ENCODE peak calls at places on chromosomes 2 and 18, in seven cellular contexts. Q is K562; I is AG09309; H is CD8-positive, alpha-beta memory T cell; F is GM23338; O is endothelial cell of umbilical vein; E is MG63. A is an unnamed sample.

GRCh38 chr2:1162768-1163584 is 212.3 kb downstream of the SNTG2 start:
- DNase-seq in Q (no peak), I (no peak), H (peak), F (no peak), O (no peak), E (peak), A (no peak)

GRCh38 chr18:12377556-12378553 is 828 bp upstream of the AFG3L2 start:
- DNase-seq in Q (no peak), I (no peak), H (no peak), F (peak), O (no peak), E (no peak), A (peak)

GRCh38 chr18:55753643-55754255 is 165.8 kb upstream of the TCF4 start:
- DNase-seq in Q (no peak), I (no peak), H (no peak), F (no peak), O (peak), E (peak), A (no peak)

GRCh38 chr18:77100751-77101355 is 31.7 kb downstream of the MBP start:
- DNase-seq in Q (no peak), I (no peak), H (no peak), F (no peak), O (peak), E (peak), A (no peak)

GRCh38 chr18:65907281-65907680 is 156.5 kb downstream of the CDH7 start:
- DNase-seq in Q (no peak), I (no peak), H (no peak), F (no peak), O (no peak), E (no peak), A (no peak)

GRCh38 chr2:27262379-27263286 is at the start of gene SLC30A3:
- DNase-seq in Q (peak), I (no peak), H (peak), F (peak), O (peak), E (no peak), A (peak)

GRCh38 chr2:208511016-208511415 is 104.4 kb downstream of the PTH2R start:
- DNase-seq in Q (no peak), I (no peak), H (no peak), F (no peak), O (no peak), E (no peak), A (no peak)

GRCh38 chr2:85589982-85590791 is 5.4 kb upstream of the RNF181 start:
- DNase-seq in Q (no peak), I (peak), H (no peak), F (no peak), O (peak), E (peak), A (no peak)

GRCh38 chr2:88247531-88247930 is 77.4 kb downstream of the THNSL2 start:
- DNase-seq in Q (no peak), I (no peak), H (no peak), F (no peak), O (no peak), E (no peak), A (peak)

GRCh38 chr2:176500921-176501320 is 231.7 kb downstream of the MTX2 start:
- DNase-seq in Q (no peak), I (peak), H (no peak), F (no peak), O (peak), E (no peak), A (no peak)

GRCh38 chr2:241540766-241541561 is 17.6 kb upstream of the BOK start:
- DNase-seq in Q (peak), I (no peak), H (peak), F (peak), O (peak), E (no peak), A (peak)

GRCh38 chr2:101018934-101019333 is 16.8 kb downstream of the RPL31 start:
- DNase-seq in Q (no peak), I (no peak), H (no peak), F (no peak), O (no peak), E (no peak), A (no peak)

GRCh38 chr18:79916546-79917350 is 34.7 kb downstream of the SLC66A2 start:
- DNase-seq in Q (no peak), I (no peak), H (no peak), F (no peak), O (no peak), E (no peak), A (peak)

GRCh38 chr18:77300579-77300978 is 50.9 kb downstream of the GALR1 start:
- DNase-seq in Q (no peak), I (no peak), H (no peak), F (no peak), O (no peak), E (no peak), A (no peak)

GRCh38 chr2:228901531-228901930 is 369.6 kb downstream of the PID1 start:
- DNase-seq in Q (no peak), I (no peak), H (no peak), F (no peak), O (no peak), E (no peak), A (no peak)

GRCh38 chr2:207813942-207814341 is 44.2 kb upstream of the FZD5 start:
- DNase-seq in Q (no peak), I (no peak), H (no peak), F (peak), O (no peak), E (no peak), A (peak)

GRCh38 chr18:8842506-8842905 is 137.2 kb downstream of the MTCL1 start:
- DNase-seq in Q (no peak), I (no peak), H (no peak), F (no peak), O (no peak), E (no peak), A (no peak)

GRCh38 chr2:46489430-46489829 is 10.1 kb downstream of the TMEM247 start:
- DNase-seq in Q (no peak), I (no peak), H (no peak), F (no peak), O (no peak), E (no peak), A (no peak)

GRCh38 chr2:28620371-28620793 is 124.5 kb downstream of the PLB1 start:
- DNase-seq in Q (no peak), I (no peak), H (peak), F (no peak), O (no peak), E (no peak), A (no peak)

GRCh38 chr2:14540003-14540402 is 92.5 kb upstream of the LRATD1 start:
- DNase-seq in Q (no peak), I (no peak), H (no peak), F (no peak), O (no peak), E (no peak), A (no peak)

GRCh38 chr2:238728322-238729260 is 119.3 kb upstream of the TWIST2 start:
- DNase-seq in Q (no peak), I (peak), H (no peak), F (no peak), O (no peak), E (peak), A (peak)

GRCh38 chr2:221677688-221678087 is 105.6 kb upstream of the EPHA4 start:
- DNase-seq in Q (no peak), I (no peak), H (no peak), F (peak), O (no peak), E (no peak), A (no peak)

GRCh38 chr18:45050712-45051639 is 370.3 kb downstream of the SETBP1 start:
- DNase-seq in Q (no peak), I (peak), H (no peak), F (no peak), O (peak), E (no peak), A (no peak)

GRCh38 chr2:6968319-6969100 is 51.3 kb downstream of the RNF144A start:
- DNase-seq in Q (no peak), I (no peak), H (no peak), F (peak), O (no peak), E (no peak), A (peak)

DNA sequence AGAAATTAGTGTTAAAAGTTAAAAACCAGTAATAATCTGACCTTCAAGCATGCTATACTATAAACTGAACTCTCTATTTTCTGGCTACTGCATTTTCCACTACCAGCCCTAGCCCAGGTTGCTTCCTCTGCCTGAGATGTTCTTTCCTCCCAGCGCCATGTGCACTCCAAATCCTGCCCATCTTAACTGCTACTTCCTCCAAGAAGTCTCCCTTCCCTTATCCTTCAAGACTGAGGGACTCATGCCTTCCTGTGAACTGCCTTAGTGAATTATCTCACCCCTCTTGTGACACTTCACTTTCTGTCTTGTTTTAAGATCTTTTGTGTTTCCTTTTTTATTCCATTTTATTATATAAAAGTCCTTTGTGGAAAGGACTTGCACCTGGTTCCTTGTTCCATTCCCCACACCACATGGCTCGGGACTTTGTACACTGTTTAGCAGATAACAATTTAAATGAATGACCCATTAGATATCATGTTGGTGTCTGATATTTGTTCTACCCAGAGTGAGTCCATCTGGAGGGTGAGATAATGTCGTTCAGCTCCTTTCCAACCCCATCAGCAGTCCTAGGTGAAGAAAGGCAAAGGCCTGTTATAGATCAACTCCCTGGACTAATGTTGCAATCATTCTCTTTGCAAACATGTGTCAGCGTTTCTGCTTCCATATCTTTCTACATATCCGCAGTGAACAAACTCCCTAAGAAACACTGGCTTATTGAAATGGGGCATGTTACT is 20.9 kb upstream of the AGFG1 start:
- DNase-seq in Q (peak), I (no peak), H (no peak), F (no peak), O (no peak), E (no peak), A (no peak)
- H3K4me3 ChIP-seq in Q (no peak), I (no peak), H (no peak), F (no peak), O (no peak), E (no peak), A (no peak)

DNA sequence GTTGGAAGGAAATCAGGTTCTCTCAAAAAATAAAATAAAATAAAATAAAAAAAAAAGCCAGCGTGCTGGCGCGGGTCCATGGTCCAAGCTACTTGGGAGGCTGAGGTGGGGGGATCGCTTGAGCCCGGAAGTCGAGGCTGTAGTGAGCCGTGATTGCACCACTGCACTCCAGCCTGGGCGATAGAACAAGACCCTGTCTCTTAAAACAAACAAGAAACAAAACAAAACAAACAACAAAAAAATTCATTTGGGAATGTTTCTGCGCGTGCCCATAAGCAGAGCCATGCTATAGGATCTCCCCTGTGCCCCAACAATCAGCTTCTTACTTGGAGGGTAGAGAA is 16.4 kb upstream of the CD8A start:
- DNase-seq in Q (no peak), I (no peak), H (no peak), F (no peak), O (no peak), E (no peak), A (no peak)
- H3K4me3 ChIP-seq in Q (no peak), I (no peak), H (peak), F (peak), O (no peak), E (no peak), A (peak)

DNA sequence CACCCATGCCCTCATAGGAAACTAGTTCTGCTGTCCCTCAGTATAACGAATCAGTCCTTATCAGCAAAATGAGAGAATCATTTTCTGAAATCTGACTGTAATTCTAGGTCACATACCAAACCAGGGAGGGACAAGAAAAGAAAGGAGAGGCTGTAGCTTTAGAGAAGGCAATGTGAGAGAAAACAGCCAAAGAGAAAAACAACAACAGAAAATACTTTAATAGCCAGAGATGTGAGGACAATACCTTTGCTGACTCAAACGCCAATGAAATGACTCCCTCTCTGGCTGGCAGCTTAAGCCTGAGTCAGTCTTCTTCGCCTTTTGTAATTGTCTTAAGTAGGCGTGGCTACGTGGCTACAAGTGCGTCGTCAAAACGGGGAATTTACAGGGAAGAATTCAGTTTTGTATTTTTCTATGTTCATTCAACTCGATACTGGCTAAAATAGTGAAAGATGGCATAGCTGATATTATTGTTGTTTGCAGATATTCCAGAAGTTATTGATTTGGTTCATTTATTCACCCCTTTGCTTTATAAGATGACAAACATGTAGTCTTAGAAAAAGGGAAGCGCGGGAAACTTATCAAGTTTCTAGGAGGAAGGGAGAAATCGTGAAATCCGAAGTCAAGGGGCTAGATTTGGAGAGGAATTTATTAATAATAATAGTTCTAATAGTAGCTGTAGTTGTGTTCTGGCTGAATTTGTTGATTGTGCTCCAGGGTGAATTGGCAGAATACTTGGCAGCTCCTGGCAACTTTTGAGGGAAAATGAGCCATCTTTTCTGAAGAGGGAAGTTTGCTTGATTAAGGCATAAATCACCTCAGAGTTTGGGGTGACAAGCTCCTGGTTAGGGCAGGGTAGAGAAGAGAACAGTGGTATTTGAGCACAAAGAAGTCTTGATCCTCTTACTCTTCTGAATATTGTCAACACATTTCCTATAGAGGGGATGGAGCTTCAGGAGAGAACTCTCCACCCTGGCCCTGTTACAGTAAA is at the start of gene IL1A:
- DNase-seq in Q (peak), I (peak), H (no peak), F (peak), O (peak), E (peak), A (peak)
- H3K4me3 ChIP-seq in Q (no peak), I (no peak), H (no peak), F (peak), O (no peak), E (peak), A (peak)

GRCh38 chr2:187003038-187003543 is 154.1 kb upstream of the ZSWIM2 start:
- DNase-seq in Q (peak), I (no peak), H (no peak), F (no peak), O (no peak), E (no peak), A (no peak)
- H3K4me3 ChIP-seq in Q (peak), I (no peak), H (peak), F (no peak), O (no peak), E (no peak), A (no peak)

GRCh38 chr2:219001100-219001576 is 7.9 kb upstream of the CRYBA2 start:
- DNase-seq in Q (no peak), I (no peak), H (no peak), F (no peak), O (no peak), E (no peak), A (peak)

GRCh38 chr2:219003267-219003634 is 10.0 kb upstream of the CRYBA2 start:
- DNase-seq in Q (no peak), I (no peak), H (no peak), F (no peak), O (peak), E (no peak), A (no peak)

GRCh38 chr2:219000569-219000960 is 7.3 kb upstream of the CRYBA2 start:
- DNase-seq in Q (no peak), I (no peak), H (no peak), F (no peak), O (no peak), E (no peak), A (peak)

GRCh38 chr2:219002395-219003266 is 9.4 kb upstream of the CRYBA2 start:
- DNase-seq in Q (peak), I (no peak), H (peak), F (peak), O (no peak), E (peak), A (peak)

DNA sequence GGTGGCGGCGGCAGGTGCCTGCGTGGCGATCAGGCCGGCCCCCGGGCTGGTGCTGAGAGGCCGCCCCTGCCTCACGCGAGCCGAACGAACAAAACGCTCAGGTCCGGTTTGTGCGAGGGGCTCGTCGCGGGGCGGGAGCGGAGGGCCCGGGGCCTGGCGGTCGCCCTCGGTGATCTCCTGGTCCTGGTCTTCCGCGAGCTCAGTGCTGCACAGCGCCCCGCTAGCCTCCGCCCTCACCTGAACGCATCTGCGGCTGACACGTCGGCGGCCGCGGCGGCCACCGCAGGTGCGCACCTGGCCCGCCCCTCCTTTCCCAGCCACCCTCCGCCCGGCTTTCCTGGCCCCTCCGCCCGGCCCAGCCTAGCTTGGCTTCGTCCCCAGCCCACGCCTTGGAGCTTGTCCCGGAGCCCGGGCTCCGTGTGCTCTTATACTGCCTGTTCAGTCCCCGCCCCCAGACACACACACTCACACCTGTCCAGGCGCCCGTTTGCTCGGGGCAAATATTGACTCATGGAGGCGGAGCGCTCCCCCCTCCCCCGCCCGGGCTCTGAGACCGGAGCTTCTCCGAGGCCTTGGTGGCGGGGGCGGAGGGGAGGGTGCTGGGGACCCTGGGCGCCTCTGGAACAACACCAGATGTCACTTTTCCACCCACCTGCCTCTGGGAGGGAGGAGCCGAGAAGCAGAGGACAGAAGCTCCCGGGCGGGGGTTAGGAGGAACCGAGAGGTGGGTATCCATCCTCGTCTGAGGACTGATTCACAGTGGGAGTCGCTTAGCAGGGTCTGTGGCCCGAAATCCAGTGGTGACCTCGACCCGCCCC is 8.6 kb upstream of the CRYBA2 start:
- DNase-seq in Q (peak), I (no peak), H (no peak), F (peak), O (no peak), E (no peak), A (peak)
- H3K4me3 ChIP-seq in Q (no peak), I (no peak), H (no peak), F (peak), O (no peak), E (no peak), A (peak)

DNA sequence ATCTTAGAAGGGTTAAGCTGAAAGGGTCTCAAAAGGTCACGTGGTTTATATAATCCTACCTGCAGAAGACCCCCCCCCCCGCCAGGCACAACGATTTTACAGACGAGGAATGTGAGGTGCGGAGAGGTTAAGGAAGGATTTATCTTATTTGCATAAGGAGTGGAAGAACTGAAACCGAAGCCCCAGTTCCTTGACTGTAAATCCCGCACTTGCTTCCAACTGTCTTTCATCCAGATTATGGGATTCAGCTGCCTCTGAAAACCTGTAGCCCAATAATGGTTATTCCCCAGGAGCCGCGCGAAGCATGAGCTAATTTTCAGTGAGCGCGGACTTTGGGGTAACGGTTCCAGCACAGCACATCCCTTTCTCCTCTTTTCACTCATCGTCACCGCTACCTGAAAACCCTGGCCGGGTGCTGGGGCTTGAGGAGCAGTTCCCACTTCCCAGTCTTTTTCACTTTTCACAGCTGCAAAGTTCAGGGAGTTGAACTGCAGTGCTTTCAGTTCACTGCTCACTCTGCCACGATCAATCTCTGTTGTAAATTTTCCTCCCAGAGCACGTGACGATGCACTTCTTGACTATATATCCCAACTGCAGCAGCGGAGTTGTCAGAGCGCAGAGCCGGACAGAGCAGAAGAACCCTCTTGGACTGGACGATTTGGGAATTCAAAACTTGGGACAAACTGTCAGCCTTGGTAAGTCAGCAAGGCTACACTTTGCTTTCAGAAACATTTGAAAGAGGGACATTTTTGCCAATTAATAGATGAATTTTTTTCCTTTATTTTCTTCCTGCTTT is at the start of gene KCNE4:
- DNase-seq in Q (no peak), I (no peak), H (no peak), F (peak), O (no peak), E (peak), A (peak)
- H3K4me3 ChIP-seq in Q (no peak), I (peak), H (no peak), F (no peak), O (no peak), E (peak), A (no peak)

GRCh38 chr2:188383158-188383557 is 91.5 kb downstream of the GULP1 start:
- DNase-seq in Q (no peak), I (no peak), H (no peak), F (no peak), O (peak), E (no peak), A (no peak)
- H3K4me3 ChIP-seq in Q (no peak), I (no peak), H (no peak), F (no peak), O (no peak), E (peak), A (no peak)